ENCODE peak calls at places on chromosomes 7 and 10, in six cellular contexts. R is fibroblast of mammary gland; Y is naive thymus-derived CD8-positive, alpha-beta T cell; G is GM04504; Q is activated CD8-positive, alpha-beta memory T cell treated with anti-CD3 and anti-CD28 coated beads, Interleukin-2, amount 50 U/mL, for 48 hours; J is psoas muscle. D is an unnamed sample.

GRCh38 chr10:128894641-128895040 is 572.4 kb upstream of the MGMT start:
- DNase-seq in R (no peak), Y (no peak), G (no peak), Q (no peak), J (no peak), D (no peak)

GRCh38 chr10:85635650-85636049 is 730.9 kb downstream of the GRID1 start:
- DNase-seq in R (no peak), Y (no peak), G (no peak), Q (no peak), J (no peak), D (no peak)

GRCh38 chr7:155458317-155459132 is 596 bp downstream of the EN2 start:
- DNase-seq in R (no peak), Y (no peak), G (no peak), Q (no peak), J (no peak), D (no peak)

GRCh38 chr10:112952282-112952991 is 2.4 kb downstream of the TCF7L2 start:
- DNase-seq in R (no peak), Y (no peak), G (no peak), Q (no peak), J (peak), D (peak)

GRCh38 chr10:80177781-80178636 is 27.3 kb downstream of the ANXA11 start:
- DNase-seq in R (peak), Y (no peak), G (no peak), Q (no peak), J (no peak), D (peak)

GRCh38 chr7:43278088-43278644 is 165.7 kb downstream of the HECW1 start:
- DNase-seq in R (peak), Y (no peak), G (no peak), Q (no peak), J (no peak), D (peak)

GRCh38 chr7:50226669-50227068 is 77.8 kb upstream of the IKZF1 start:
- DNase-seq in R (no peak), Y (no peak), G (no peak), Q (no peak), J (no peak), D (no peak)

GRCh38 chr10:59654007-59654406 is 55.6 kb downstream of the SLC16A9 start:
- DNase-seq in R (no peak), Y (no peak), G (no peak), Q (no peak), J (no peak), D (no peak)

GRCh38 chr10:43649149-43649523 is 455 bp upstream of the ZNF32 start:
- DNase-seq in R (peak), Y (no peak), G (no peak), Q (no peak), J (no peak), D (no peak)

GRCh38 chr7:836429-836828 is 4.2 kb downstream of the SUN1 start:
- DNase-seq in R (peak), Y (peak), G (no peak), Q (no peak), J (no peak), D (peak)